ENCODE peak calls at places on chromosomes 6 and 20, in four cellular contexts. G is Panc1, F is colonic mucosa, T is germinal center. D is an unnamed sample.

GRCh38 chr6:33018904-33019303 is 9.5 kb upstream of the HLA-DOA start:
- DNase-seq in G (no peak), T (peak), F (peak), D (peak)

GRCh38 chr20:46939031-46939430 is 44.4 kb downstream of the EYA2 start:
- DNase-seq in G (no peak), F (no peak), T (peak), D (no peak)

GRCh38 chr6:158593670-158594069 is 33.8 kb downstream of the TMEM181 start:
- DNase-seq in G (no peak), F (no peak), T (no peak), D (no peak)

GRCh38 chr6:148747145-148747492 is 289 bp downstream of the UST start:
- DNase-seq in T (no peak), F (peak), G (no peak), D (peak)

GRCh38 chr20:53639128-53639527 is 45.5 kb upstream of the ZNF217 start:
- DNase-seq in T (no peak), G (no peak), F (no peak), D (no peak)

GRCh38 chr20:10419550-10420133 is 14.4 kb downstream of the MKKS start:
- DNase-seq in G (peak), F (no peak), T (no peak), D (no peak)

GRCh38 chr20:62027116-62027515 is 38.6 kb downstream of the TAF4 start:
- DNase-seq in T (no peak), G (no peak), F (no peak), D (no peak)

GRCh38 chr6:157878039-157878438 is 55.0 kb downstream of the SNX9 start:
- DNase-seq in T (no peak), F (no peak), G (no peak), D (no peak)

GRCh38 chr6:117548797-117549301 is 53.5 kb downstream of the GOPC start:
- DNase-seq in G (no peak), F (no peak), T (no peak), D (no peak)

GRCh38 chr6:107458687-107459282 is 579 bp downstream of the PDSS2 start:
- DNase-seq in T (peak), F (no peak), G (peak), D (peak)

GRCh38 chr20:61942526-61942925 is 123.2 kb downstream of the TAF4 start:
- DNase-seq in F (no peak), T (no peak), G (no peak), D (no peak)

GRCh38 chr20:63594043-63594561 is 20.1 kb upstream of the HELZ2 start:
- DNase-seq in G (no peak), F (no peak), T (no peak), D (no peak)

GRCh38 chr6:82712826-82713225 is 349.2 kb downstream of the TPBG start:
- DNase-seq in G (no peak), F (no peak), T (peak), D (no peak)

GRCh38 chr20:55159230-55159629 is 683.8 kb downstream of the DOK5 start:
- DNase-seq in F (no peak), T (no peak), G (no peak), D (no peak)

GRCh38 chr20:59891581-59891980 is 41.9 kb downstream of the SYCP2 start:
- DNase-seq in G (no peak), T (peak), F (no peak), D (no peak)

GRCh38 chr6:132763269-132763668 is 5.6 kb upstream of the VNN2 start:
- DNase-seq in F (peak), G (no peak), T (peak), D (peak)

GRCh38 chr6:14012313-14013036 is 87.7 kb downstream of the RNF182 start:
- DNase-seq in T (no peak), F (no peak), G (no peak), D (no peak)

GRCh38 chr6:56385981-56386593 is 138.7 kb upstream of the COL21A1 start:
- DNase-seq in F (no peak), G (no peak), T (no peak), D (no peak)

GRCh38 chr20:23508449-23508848 is 17.5 kb downstream of the CST8 start:
- DNase-seq in T (no peak), F (no peak), G (no peak), D (no peak)

GRCh38 chr6:220312-220711 is 72.0 kb upstream of the DUSP22 start:
- DNase-seq in G (no peak), T (no peak), F (no peak), D (no peak)

GRCh38 chr6:140050232-140050995 is 676.0 kb upstream of the CITED2 start:
- DNase-seq in F (no peak), G (no peak), T (no peak), D (no peak)

GRCh38 chr6:99514089-99514488 is 1.1 kb downstream of the USP45 start:
- DNase-seq in F (peak), T (no peak), G (no peak), D (no peak)

GRCh38 chr6:133241901-133242760 is 974 bp downstream of the EYA4 start:
- DNase-seq in T (no peak), F (no peak), G (no peak), D (no peak)

GRCh38 chr20:59403261-59403961 is 103.0 kb downstream of the EDN3 start:
- DNase-seq in G (no peak), T (peak), F (peak), D (peak)

GRCh38 chr6:109515781-109516409 is 32.9 kb upstream of the ZBTB24 start:
- DNase-seq in F (no peak), T (no peak), G (no peak), D (no peak)

GRCh38 chr20:2156666-2157624 is 55.3 kb downstream of the STK35 start:
- DNase-seq in T (no peak), F (no peak), G (no peak), D (no peak)

GRCh38 chr6:126047648-126048047 is 61.3 kb downstream of the TRMT11 start:
- DNase-seq in G (no peak), T (no peak), F (no peak), D (no peak)

GRCh38 chr6:121008553-121008952 is 325.7 kb downstream of the TBC1D32 start:
- DNase-seq in G (no peak), F (no peak), T (no peak), D (no peak)

GRCh38 chr20:48728042-48728837 is 99.6 kb downstream of the PREX1 start:
- DNase-seq in F (no peak), T (no peak), G (no peak), D (no peak)

GRCh38 chr6:111644893-111645430 is 39.3 kb upstream of the TRAF3IP2 start:
- DNase-seq in G (no peak), F (no peak), T (no peak), D (no peak)

GRCh38 chr6:45608252-45608911 is 230.6 kb upstream of the SUPT3H start:
- DNase-seq in T (no peak), F (no peak), G (no peak), D (no peak)